ENCODE peak calls at places on chromosome 2, in five cellular contexts. One of them, this sample, is unnamed.

GRCh38 chr2:133286326-133286922 is 281.8 kb downstream of the NCKAP5 start:
- DNase-seq in small intestine: no peak
- DNase-seq in stimulated activated naive B cell treated with anti-CD40 and anti-IgM and Interleukin-4, amounts not matched to agents 10 μg/mL and 1 μg/mL and 100 μg/mL, for 72 hours: no peak
- DNase-seq in Daoy: no peak
- DNase-seq in MCF 10A: no peak
- DNase-seq in this sample: peak; percentile 15

GRCh38 chr2:175837046-175837445 is 165.0 kb downstream of the LNPK start:
- DNase-seq in small intestine: no peak
- DNase-seq in stimulated activated naive B cell treated with anti-CD40 and anti-IgM and Interleukin-4, amounts not matched to agents 10 μg/mL and 1 μg/mL and 100 μg/mL, for 72 hours: no peak
- DNase-seq in Daoy: peak; percentile 63
- DNase-seq in MCF 10A: peak; percentile 41
- DNase-seq in this sample: peak; percentile 40

GRCh38 chr2:134275058-134275862 is 21.4 kb downstream of the MGAT5 start:
- DNase-seq in small intestine: no peak
- DNase-seq in stimulated activated naive B cell treated with anti-CD40 and anti-IgM and Interleukin-4, amounts not matched to agents 10 μg/mL and 1 μg/mL and 100 μg/mL, for 72 hours: peak; percentile 78
- DNase-seq in Daoy: no peak
- DNase-seq in MCF 10A: no peak
- DNase-seq in this sample: no peak

GRCh38 chr2:13533524-13533922 is 816.8 kb downstream of the TRIB2 start:
- DNase-seq in small intestine: peak; percentile 54
- DNase-seq in stimulated activated naive B cell treated with anti-CD40 and anti-IgM and Interleukin-4, amounts not matched to agents 10 μg/mL and 1 μg/mL and 100 μg/mL, for 72 hours: no peak
- DNase-seq in Daoy: no peak
- DNase-seq in MCF 10A: no peak
- DNase-seq in this sample: no peak

GRCh38 chr2:88735853-88736252 is 44.4 kb downstream of the RPIA start:
- DNase-seq in small intestine: peak; percentile 71
- DNase-seq in stimulated activated naive B cell treated with anti-CD40 and anti-IgM and Interleukin-4, amounts not matched to agents 10 μg/mL and 1 μg/mL and 100 μg/mL, for 72 hours: no peak
- DNase-seq in Daoy: peak; percentile 47
- DNase-seq in MCF 10A: peak; percentile 40
- DNase-seq in this sample: peak; percentile 41

GRCh38 chr2:166115589-166115988 is 12.2 kb downstream of the SCN1A start:
- DNase-seq in small intestine: no peak
- DNase-seq in stimulated activated naive B cell treated with anti-CD40 and anti-IgM and Interleukin-4, amounts not matched to agents 10 μg/mL and 1 μg/mL and 100 μg/mL, for 72 hours: no peak
- DNase-seq in Daoy: no peak
- DNase-seq in MCF 10A: no peak
- DNase-seq in this sample: no peak

GRCh38 chr2:100416939-100417744 is at the start of gene CHST10:
- DNase-seq in small intestine: peak; percentile 16
- DNase-seq in stimulated activated naive B cell treated with anti-CD40 and anti-IgM and Interleukin-4, amounts not matched to agents 10 μg/mL and 1 μg/mL and 100 μg/mL, for 72 hours: peak; percentile 58
- DNase-seq in Daoy: peak; percentile 72
- DNase-seq in MCF 10A: peak; percentile 32
- DNase-seq in this sample: peak; percentile 28

GRCh38 chr2:226411727-226412360 is 387.8 kb downstream of the IRS1 start:
- DNase-seq in small intestine: peak; percentile 69
- DNase-seq in stimulated activated naive B cell treated with anti-CD40 and anti-IgM and Interleukin-4, amounts not matched to agents 10 μg/mL and 1 μg/mL and 100 μg/mL, for 72 hours: no peak
- DNase-seq in Daoy: peak; percentile 55
- DNase-seq in MCF 10A: peak; percentile 80
- DNase-seq in this sample: peak; percentile 88

GRCh38 chr2:176561706-176562105 is 292.5 kb downstream of the MTX2 start:
- DNase-seq in small intestine: no peak
- DNase-seq in stimulated activated naive B cell treated with anti-CD40 and anti-IgM and Interleukin-4, amounts not matched to agents 10 μg/mL and 1 μg/mL and 100 μg/mL, for 72 hours: no peak
- DNase-seq in Daoy: no peak
- DNase-seq in MCF 10A: no peak
- DNase-seq in this sample: peak; percentile 74

GRCh38 chr2:128535928-128536327 is 217.3 kb upstream of the HS6ST1 start:
- DNase-seq in small intestine: no peak
- DNase-seq in stimulated activated naive B cell treated with anti-CD40 and anti-IgM and Interleukin-4, amounts not matched to agents 10 μg/mL and 1 μg/mL and 100 μg/mL, for 72 hours: no peak
- DNase-seq in Daoy: peak; percentile 65
- DNase-seq in MCF 10A: peak; percentile 63
- DNase-seq in this sample: peak; percentile 65

GRCh38 chr2:43087413-43087812 is 139.0 kb downstream of the ZFP36L2 start:
- DNase-seq in small intestine: no peak
- DNase-seq in stimulated activated naive B cell treated with anti-CD40 and anti-IgM and Interleukin-4, amounts not matched to agents 10 μg/mL and 1 μg/mL and 100 μg/mL, for 72 hours: no peak
- DNase-seq in Daoy: no peak
- DNase-seq in MCF 10A: no peak
- DNase-seq in this sample: no peak

GRCh38 chr2:240250985-240251847 is 110.8 kb upstream of the OTOS start:
- DNase-seq in small intestine: peak; percentile 49
- DNase-seq in stimulated activated naive B cell treated with anti-CD40 and anti-IgM and Interleukin-4, amounts not matched to agents 10 μg/mL and 1 μg/mL and 100 μg/mL, for 72 hours: no peak
- DNase-seq in Daoy: peak; percentile 89
- DNase-seq in MCF 10A: peak; percentile 92
- DNase-seq in this sample: peak; percentile 95

This sample was measured in A172.